ENCODE peak calls at places on chromosomes 16 and 17, in six cellular contexts. Z, Q, X, E, P and C are unnamed samples.

GRCh38 chr17:71530227-71530626 is 590.6 kb upstream of the SOX9 start:
- DNase-seq in X (no peak), E (no peak), Z (no peak), Q (no peak), P (no peak), C (no peak)

GRCh38 chr17:20300399-20301037 is 166.8 kb downstream of the LGALS9B start:
- DNase-seq in Z (no peak), P (no peak), Q (no peak), E (no peak), X (peak; percentile 95), C (peak; percentile 65)

GRCh38 chr17:43701318-43701743 is 39.6 kb upstream of the MEOX1 start:
- DNase-seq in Z (no peak), E (no peak), X (peak; percentile 76), P (no peak), Q (no peak), C (no peak)

GRCh38 chr17:48843172-48843900 is 12.5 kb downstream of the CALCOCO2 start:
- DNase-seq in X (peak; percentile 60), Q (no peak), Z (no peak), E (no peak), P (no peak), C (no peak)

GRCh38 chr16:89720859-89721643 is at the start of the genes VPS9D1 and ZNF276:
- DNase-seq in Q (no peak), P (peak; percentile 86), E (peak; percentile 81), Z (peak; percentile 79), X (peak; percentile 69), C (peak; percentile 84)

GRCh38 chr17:39270923-39271322 is 45.2 kb upstream of the STAC2 start:
- DNase-seq in Q (no peak), P (peak; percentile 32), X (peak; percentile 81), Z (no peak), E (no peak), C (peak; percentile 51)

GRCh38 chr16:69223882-69224281 is 36.9 kb downstream of the SNTB2 start:
- DNase-seq in Q (no peak), X (peak; percentile 79), P (no peak), E (no peak), Z (no peak), C (no peak)

GRCh38 chr17:21602176-21602575 is 90.1 kb upstream of the KCNJ18 start:
- DNase-seq in Q (no peak), Z (no peak), X (no peak), E (no peak), P (no peak), C (no peak)

GRCh38 chr17:16491703-16492612 is at the start of gene LRRC75A:
- DNase-seq in Q (no peak), P (peak; percentile 58), X (peak; percentile 16), Z (peak; percentile 80), E (peak; percentile 76), C (peak; percentile 30)

GRCh38 chr17:57874434-57875108 is 24.7 kb upstream of the MRPS23 start:
- DNase-seq in Q (peak; percentile 64), Z (peak; percentile 97), E (peak; percentile 78), P (peak; percentile 98), X (peak; percentile 95), C (no peak)

GRCh38 chr16:59044616-59045015 is 310.5 kb upstream of the GOT2 start:
- DNase-seq in X (no peak), E (no peak), P (no peak), Q (no peak), Z (no peak), C (no peak)

GRCh38 chr17:45235071-45236001 is 13.7 kb downstream of the FMNL1 start:
- DNase-seq in E (peak; percentile 83), Q (peak; percentile 80), Z (peak; percentile 93), X (peak; percentile 77), P (peak; percentile 84), C (peak; percentile 60)

GRCh38 chr16:22813223-22813945 is 578 bp upstream of the HS3ST2 start:
- DNase-seq in P (peak; percentile 87), Q (peak; percentile 61), X (peak; percentile 7), E (peak; percentile 82), Z (peak; percentile 88), C (peak; percentile 22)

GRCh38 chr16:2484898-2485508 is 10.1 kb downstream of the TBC1D24 start:
- DNase-seq in E (no peak), X (no peak), P (no peak), Q (no peak), Z (no peak), C (no peak)

GRCh38 chr17:48251950-48252349 is 144.4 kb downstream of the SNX11 start:
- DNase-seq in Q (no peak), E (no peak), P (no peak), Z (no peak), X (no peak), C (no peak)

GRCh38 chr17:80228477-80228876 is 8.2 kb downstream of the SLC26A11 start:
- DNase-seq in Z (no peak), X (no peak), Q (no peak), E (no peak), P (no peak), C (no peak)

GRCh38 chr17:11598274-11599221 is at the start of gene DNAH9:
- DNase-seq in Q (peak; percentile 78), Z (peak; percentile 99), P (peak; percentile 99), X (no peak), E (peak; percentile 97), C (peak; percentile 7)

GRCh38 chr17:72609501-72609900 is 483.0 kb downstream of the SLC39A11 start:
- DNase-seq in Q (no peak), P (no peak), Z (no peak), E (no peak), X (peak; percentile 38), C (no peak)

GRCh38 chr17:72614476-72614870 is 478.0 kb downstream of the SLC39A11 start:
- DNase-seq in Z (no peak), E (no peak), Q (no peak), P (no peak), X (no peak), C (no peak)

GRCh38 chr17:72608436-72608835 is 484.1 kb downstream of the SLC39A11 start:
- DNase-seq in Q (no peak), P (no peak), E (no peak), Z (no peak), X (no peak), C (no peak)

GRCh38 chr17:72613411-72614292 is 478.8 kb downstream of the SLC39A11 start:
- DNase-seq in E (no peak), X (peak; percentile 43), Z (no peak), Q (no peak), P (no peak), C (no peak)

DNA sequence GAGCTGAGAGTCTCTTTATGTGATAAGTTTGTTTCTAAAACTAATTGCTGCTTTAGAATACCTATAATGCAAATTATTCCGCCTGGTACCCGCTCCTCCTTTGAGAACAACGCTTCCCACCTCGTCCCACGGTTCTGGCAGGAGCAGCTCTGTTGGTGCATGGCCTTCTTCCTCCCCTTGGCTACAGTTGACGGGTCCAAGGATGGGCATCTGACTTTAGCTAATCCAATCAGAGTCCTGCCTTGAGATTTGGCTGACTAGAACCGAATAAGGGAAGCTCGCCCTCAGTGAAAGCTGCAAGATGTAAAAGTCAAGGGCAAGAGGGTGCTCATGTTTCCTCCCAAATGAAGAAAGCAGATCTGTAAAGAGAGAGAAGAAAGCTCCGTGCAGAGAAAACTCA is 481.3 kb downstream of the SLC39A11 start:
- DNase-seq in P (no peak), Z (no peak), Q (no peak), X (no peak), E (no peak), C (no peak)
- H2AK5ac ChIP-seq in P (no peak overlapping the region), Z (no peak overlapping the region), Q (no peak overlapping the region), X (no peak overlapping the region), E (no peak overlapping the region), C (no peak overlapping the region)

DNA sequence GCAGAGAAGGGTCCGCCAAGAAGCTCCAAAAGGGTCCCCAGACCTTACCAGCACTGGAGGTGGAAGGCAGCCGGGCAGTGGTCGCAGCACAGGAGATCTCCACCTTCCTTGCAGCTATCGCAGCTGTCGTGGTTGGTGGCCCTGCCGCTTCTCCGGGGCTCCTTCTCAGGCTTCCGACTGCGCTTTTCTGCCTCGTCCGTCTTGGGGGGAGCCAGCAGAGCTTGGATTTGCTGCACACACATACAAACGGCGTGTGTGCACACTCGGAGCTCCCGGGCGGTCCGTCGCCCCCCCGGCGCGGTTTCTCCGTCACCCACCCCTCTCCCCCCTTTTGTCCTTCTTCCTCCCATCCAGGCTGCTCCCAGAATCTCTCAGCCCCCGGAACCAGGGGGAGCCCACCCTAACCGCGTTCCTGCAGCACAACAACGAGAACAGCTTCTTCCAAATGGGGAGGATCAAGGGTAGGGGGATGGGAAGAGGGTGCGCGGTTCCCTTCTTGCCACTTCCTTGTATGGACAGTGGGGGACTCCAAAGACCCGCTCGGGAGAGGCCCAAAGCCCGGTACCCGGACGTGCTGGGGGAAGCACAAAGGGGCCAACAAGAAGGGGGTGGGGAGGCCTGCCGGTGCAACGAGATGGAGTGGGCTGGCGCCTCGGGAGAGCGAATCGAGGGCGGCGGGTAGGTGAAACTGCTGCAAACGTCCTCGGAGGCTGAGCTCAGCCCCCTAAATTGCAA is 1.1 kb downstream of the PHF12 start:
- DNase-seq in E (peak; percentile 60), P (peak; percentile 78), X (peak; percentile 39), Z (peak; percentile 80), Q (no peak), C (no peak)
- H2AK5ac ChIP-seq in E (peak overlapping the region; percentile 57), P (peak overlapping the region; percentile 55), X (peak overlapping the region; percentile 90), Z (no peak overlapping the region), Q (peak overlapping the region; percentile 57), C (peak overlapping the region; percentile 28)

DNA sequence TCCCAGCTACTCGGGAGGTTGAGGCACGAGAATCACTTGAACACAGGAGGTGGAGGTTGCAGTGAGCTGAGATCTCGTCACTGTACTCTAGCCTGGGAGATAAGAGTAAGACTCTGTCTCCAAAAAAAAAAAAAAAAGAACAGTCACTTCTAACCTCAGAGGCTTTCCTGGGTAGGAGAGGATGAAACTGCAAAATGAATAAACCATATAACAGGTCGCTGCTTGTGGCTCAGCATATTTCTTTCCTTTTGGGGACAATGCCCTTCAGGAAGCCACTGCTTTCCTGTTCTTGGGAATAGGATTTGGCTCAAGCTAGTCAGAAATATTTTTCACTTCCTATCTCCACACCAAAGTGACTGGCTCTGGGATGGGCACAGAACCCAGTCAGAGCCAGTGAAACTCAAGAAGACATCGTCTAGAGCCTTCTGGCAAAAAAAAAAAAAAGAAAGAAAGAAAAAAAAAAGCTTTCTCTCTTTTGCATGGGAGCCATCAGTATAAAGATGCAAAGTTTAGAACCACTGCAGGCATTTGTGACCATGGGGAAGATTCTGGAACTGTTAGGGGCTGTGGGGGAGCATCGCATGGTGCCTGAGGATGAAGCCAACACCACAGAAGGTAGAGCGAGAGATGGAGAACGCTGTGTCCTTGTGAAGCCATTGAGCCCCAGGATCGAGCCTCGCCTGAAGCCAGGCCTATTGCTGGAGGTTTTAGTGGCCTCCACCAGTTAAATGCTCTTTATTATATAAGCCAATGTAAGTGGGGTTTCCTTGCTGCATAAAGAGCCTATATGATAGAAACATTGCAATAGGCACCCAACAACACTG is 71.8 kb upstream of the MRTFB start:
- DNase-seq in Z (no peak), P (no peak), E (no peak), X (no peak), Q (no peak), C (no peak)
- H2AK5ac ChIP-seq in Z (no peak overlapping the region), P (no peak overlapping the region), E (no peak overlapping the region), X (no peak overlapping the region), Q (no peak overlapping the region), C (no peak overlapping the region)

DNA sequence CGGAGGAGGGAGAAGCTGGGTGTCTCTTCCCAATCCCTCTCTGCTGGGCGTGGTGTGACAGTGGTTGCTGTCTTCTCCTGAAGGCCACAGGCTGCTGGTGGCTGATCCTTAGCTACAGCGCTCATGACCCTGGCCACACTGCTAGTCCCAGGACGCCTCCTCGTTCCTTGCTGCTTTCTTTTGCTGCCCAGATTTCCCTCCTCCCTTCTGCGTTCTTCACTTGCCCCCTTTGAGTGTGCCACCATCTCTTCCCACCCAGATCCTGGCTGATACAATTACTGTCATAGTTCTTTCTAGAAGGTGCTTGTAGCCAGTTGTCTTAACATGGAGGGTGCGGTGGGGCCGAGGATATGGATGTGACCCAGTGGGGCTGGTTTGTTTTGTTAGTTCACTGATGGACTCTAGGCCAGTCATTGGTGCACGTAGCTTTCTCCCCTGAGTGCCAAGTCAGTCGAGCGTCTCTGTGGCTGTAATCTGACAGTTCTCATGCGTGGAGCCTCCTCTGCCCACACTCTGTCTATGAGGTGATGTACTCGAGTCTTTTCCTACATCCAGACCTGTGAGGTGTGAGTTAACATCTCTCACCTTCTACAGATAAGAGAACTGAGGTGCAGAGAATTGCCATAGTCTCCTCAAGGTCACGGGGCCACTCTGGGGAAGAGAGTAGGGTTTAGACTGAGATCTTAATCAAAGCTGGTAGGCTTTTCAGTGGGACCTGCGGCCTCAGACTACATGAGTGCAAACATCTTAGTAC is 90.3 kb downstream of the MRC2 start:
- DNase-seq in Z (peak; percentile 18), E (no peak), Q (no peak), P (no peak), X (no peak), C (no peak)
- H2AK5ac ChIP-seq in Z (no peak overlapping the region), E (peak overlapping the region; percentile 30), Q (no peak overlapping the region), P (no peak overlapping the region), X (peak overlapping the region; percentile 83), C (peak overlapping the region; percentile 94)